ENCODE peak calls at places on chromosomes 6 and 20, in five cellular contexts. One of them, this sample, is unnamed.

GRCh38 chr6:168939041-168939440 is 314.6 kb downstream of the THBS2 start:
- DNase-seq in mammary epithelial cell: no peak
- DNase-seq in uterus: no peak
- DNase-seq in aorta: no peak
- DNase-seq in left ventricle myocardium inferior: no peak
- DNase-seq in this sample: no peak

GRCh38 chr6:12014027-12014872 is 2.1 kb downstream of the HIVEP1 start:
- DNase-seq in mammary epithelial cell: peak; percentile 80
- DNase-seq in uterus: no peak
- DNase-seq in aorta: no peak
- DNase-seq in left ventricle myocardium inferior: no peak
- DNase-seq in this sample: no peak

GRCh38 chr6:90149280-90149679 is 147.4 kb downstream of the BACH2 start:
- DNase-seq in mammary epithelial cell: peak; percentile 31
- DNase-seq in uterus: no peak
- DNase-seq in aorta: no peak
- DNase-seq in left ventricle myocardium inferior: no peak
- DNase-seq in this sample: no peak

GRCh38 chr6:73710470-73710869 is 14.5 kb downstream of the CD109 start:
- DNase-seq in mammary epithelial cell: peak; percentile 93
- DNase-seq in uterus: peak; percentile 54
- DNase-seq in aorta: no peak
- DNase-seq in left ventricle myocardium inferior: no peak
- DNase-seq in this sample: no peak

GRCh38 chr20:36210561-36210960 is 25.7 kb upstream of the AAR2 start:
- DNase-seq in mammary epithelial cell: no peak
- DNase-seq in uterus: no peak
- DNase-seq in aorta: no peak
- DNase-seq in left ventricle myocardium inferior: no peak
- DNase-seq in this sample: no peak

GRCh38 chr6:45454008-45454911 is 76.5 kb upstream of the SUPT3H start:
- DNase-seq in mammary epithelial cell: peak; percentile 19
- DNase-seq in uterus: no peak
- DNase-seq in aorta: no peak
- DNase-seq in left ventricle myocardium inferior: no peak
- DNase-seq in this sample: no peak

GRCh38 chr20:9974324-9974723 is 60.5 kb upstream of the ANKEF1 start:
- DNase-seq in mammary epithelial cell: no peak
- DNase-seq in uterus: no peak
- DNase-seq in aorta: no peak
- DNase-seq in left ventricle myocardium inferior: no peak
- DNase-seq in this sample: no peak

GRCh38 chr20:8756410-8756809 is 312.5 kb upstream of the PLCB4 start:
- DNase-seq in mammary epithelial cell: peak; percentile 23
- DNase-seq in uterus: no peak
- DNase-seq in aorta: no peak
- DNase-seq in left ventricle myocardium inferior: no peak
- DNase-seq in this sample: no peak

GRCh38 chr20:49344975-49345374 is 67.1 kb upstream of the ZNFX1 start:
- DNase-seq in mammary epithelial cell: peak; percentile 84
- DNase-seq in uterus: peak; percentile 89
- DNase-seq in aorta: peak; percentile 75
- DNase-seq in left ventricle myocardium inferior: peak; percentile 48
- DNase-seq in this sample: peak; percentile 67

GRCh38 chr6:134182528-134182927 is 130.1 kb upstream of the SLC2A12 start:
- DNase-seq in mammary epithelial cell: no peak
- DNase-seq in uterus: no peak
- DNase-seq in aorta: no peak
- DNase-seq in left ventricle myocardium inferior: no peak
- DNase-seq in this sample: no peak

GRCh38 chr20:5608448-5609161 is 141.6 kb upstream of the SHLD1 start:
- DNase-seq in mammary epithelial cell: peak; percentile 32
- DNase-seq in uterus: no peak
- DNase-seq in aorta: no peak
- DNase-seq in left ventricle myocardium inferior: no peak
- DNase-seq in this sample: no peak

GRCh38 chr6:83065511-83066192 is at the start of gene UBE3D:
- DNase-seq in mammary epithelial cell: peak; percentile 68
- DNase-seq in uterus: peak; percentile 87
- DNase-seq in aorta: peak; percentile 91
- DNase-seq in left ventricle myocardium inferior: peak; percentile 92
- DNase-seq in this sample: peak; percentile 95

GRCh38 chr6:48560408-48560807 is 449.4 kb upstream of the PTCHD4 start:
- DNase-seq in mammary epithelial cell: peak; percentile 62
- DNase-seq in uterus: no peak
- DNase-seq in aorta: no peak
- DNase-seq in left ventricle myocardium inferior: no peak
- DNase-seq in this sample: no peak

GRCh38 chr6:167797079-167797870 is 29.4 kb upstream of the AFDN start:
- DNase-seq in mammary epithelial cell: no peak
- DNase-seq in uterus: no peak
- DNase-seq in aorta: no peak
- DNase-seq in left ventricle myocardium inferior: no peak
- DNase-seq in this sample: no peak

GRCh38 chr6:114323784-114324183 is 19.0 kb downstream of the HS3ST5 start:
- DNase-seq in mammary epithelial cell: no peak
- DNase-seq in uterus: no peak
- DNase-seq in aorta: no peak
- DNase-seq in left ventricle myocardium inferior: no peak
- DNase-seq in this sample: no peak

GRCh38 chr6:11805259-11806053 is 26.9 kb upstream of the ADTRP start:
- DNase-seq in mammary epithelial cell: peak; percentile 87
- DNase-seq in uterus: no peak
- DNase-seq in aorta: no peak
- DNase-seq in left ventricle myocardium inferior: no peak
- DNase-seq in this sample: no peak

GRCh38 chr6:163925839-163926238 is 511.3 kb downstream of the QKI start:
- DNase-seq in mammary epithelial cell: no peak
- DNase-seq in uterus: no peak
- DNase-seq in aorta: no peak
- DNase-seq in left ventricle myocardium inferior: no peak
- DNase-seq in this sample: no peak

GRCh38 chr20:4041748-4042411 is 26.5 kb upstream of the RNF24 start:
- DNase-seq in mammary epithelial cell: peak; percentile 98
- DNase-seq in uterus: peak; percentile 54
- DNase-seq in aorta: peak; percentile 82
- DNase-seq in left ventricle myocardium inferior: peak; percentile 25
- DNase-seq in this sample: no peak

GRCh38 chr6:42402184-42402583 is 49.5 kb downstream of the TRERF1 start:
- DNase-seq in mammary epithelial cell: peak; percentile 19
- DNase-seq in uterus: no peak
- DNase-seq in aorta: no peak
- DNase-seq in left ventricle myocardium inferior: no peak
- DNase-seq in this sample: no peak

DNA sequence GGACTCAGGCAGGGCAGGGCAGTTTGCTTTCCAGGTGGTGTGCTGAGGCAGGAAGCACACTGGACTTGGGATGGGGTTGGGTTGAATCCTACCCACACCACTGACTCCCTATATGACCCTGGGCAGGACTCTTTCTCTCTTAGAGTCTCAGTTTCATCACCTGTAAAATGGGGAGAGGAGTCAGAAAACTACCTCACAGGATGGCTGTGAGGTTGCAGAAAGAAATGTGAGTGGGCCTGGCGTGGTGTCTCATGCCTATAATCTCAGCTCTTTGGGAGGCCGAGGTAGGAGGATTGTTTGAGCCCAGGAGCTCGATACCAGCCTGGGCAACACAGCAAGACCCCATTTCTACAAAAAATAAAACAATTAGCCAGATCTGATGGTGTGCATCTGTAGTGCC is 67.2 kb downstream of the CD40 start:
- DNase-seq in mammary epithelial cell: no peak
- DNase-seq in uterus: no peak
- DNase-seq in aorta: no peak
- DNase-seq in left ventricle myocardium inferior: no peak
- DNase-seq in this sample: no peak
- H3K4me3 ChIP-seq in mammary epithelial cell: no peak overlapping the region
- H3K4me3 ChIP-seq in uterus: no peak overlapping the region
- H3K4me3 ChIP-seq in aorta: no peak overlapping the region
- H3K4me3 ChIP-seq in left ventricle myocardium inferior: no peak overlapping the region
- H3K4me3 ChIP-seq in this sample: no peak overlapping the region

DNA sequence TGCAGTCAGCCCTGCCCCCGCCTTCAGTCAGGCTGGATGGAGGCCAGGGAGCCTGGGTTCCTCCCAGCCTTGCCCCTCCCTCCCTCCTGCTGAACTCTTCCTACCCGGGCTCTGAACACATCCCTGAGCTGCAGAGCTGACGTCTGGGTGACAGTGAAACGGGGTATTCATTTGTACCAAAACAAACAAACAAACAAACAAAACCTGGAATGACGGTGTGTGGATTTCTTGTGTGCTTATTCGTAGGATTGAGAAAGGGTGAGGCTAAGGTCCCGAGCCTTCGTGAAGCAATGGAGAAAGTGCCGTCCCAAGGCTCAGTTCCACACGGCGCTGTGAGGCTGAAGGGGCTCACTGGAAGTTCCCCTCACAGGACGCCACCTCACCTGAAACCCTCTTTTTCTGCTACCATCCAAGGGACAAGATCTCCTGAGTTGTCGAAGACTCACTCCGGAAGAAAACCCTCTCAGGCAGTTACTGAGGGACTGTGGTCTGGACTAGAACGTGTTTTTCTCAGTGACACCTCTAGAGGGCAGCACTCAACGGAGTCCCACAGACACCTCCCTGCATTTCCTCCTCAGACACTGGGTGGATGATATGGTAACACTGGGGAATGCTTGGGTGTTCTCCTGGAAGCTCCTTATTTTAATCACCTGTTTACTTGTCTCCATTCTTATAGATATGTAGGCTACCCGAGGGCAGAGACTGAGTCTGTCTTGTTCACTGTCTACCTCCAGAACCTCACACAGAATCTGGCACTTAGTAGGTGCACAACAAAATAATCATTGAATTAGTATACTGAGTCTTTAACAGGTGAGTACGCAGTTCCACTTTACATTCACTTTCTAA is 27.3 kb downstream of the GSTA3 start:
- DNase-seq in mammary epithelial cell: peak; percentile 70
- DNase-seq in uterus: peak; percentile 49
- DNase-seq in aorta: peak; percentile 65
- DNase-seq in left ventricle myocardium inferior: peak; percentile 29
- DNase-seq in this sample: peak; percentile 57
- H3K4me3 ChIP-seq in mammary epithelial cell: peak overlapping the region; percentile 49
- H3K4me3 ChIP-seq in uterus: peak overlapping the region; percentile 32
- H3K4me3 ChIP-seq in aorta: peak overlapping the region; percentile 43
- H3K4me3 ChIP-seq in left ventricle myocardium inferior: peak overlapping the region; percentile 69
- H3K4me3 ChIP-seq in this sample: peak overlapping the region; percentile 71

GRCh38 chr6:15331629-15332241 is 85.9 kb downstream of the JARID2 start:
- DNase-seq in mammary epithelial cell: no peak
- DNase-seq in uterus: no peak
- DNase-seq in aorta: no peak
- DNase-seq in left ventricle myocardium inferior: no peak
- DNase-seq in this sample: no peak

GRCh38 chr6:15329154-15329781 is 83.4 kb downstream of the JARID2 start:
- DNase-seq in mammary epithelial cell: peak; percentile 93
- DNase-seq in uterus: no peak
- DNase-seq in aorta: no peak
- DNase-seq in left ventricle myocardium inferior: no peak
- DNase-seq in this sample: no peak

GRCh38 chr6:15330174-15330934 is 84.5 kb downstream of the JARID2 start:
- DNase-seq in mammary epithelial cell: peak; percentile 63
- DNase-seq in uterus: no peak
- DNase-seq in aorta: no peak
- DNase-seq in left ventricle myocardium inferior: no peak
- DNase-seq in this sample: no peak

GRCh38 chr6:15332441-15332840 is 86.6 kb downstream of the JARID2 start:
- DNase-seq in mammary epithelial cell: no peak
- DNase-seq in uterus: no peak
- DNase-seq in aorta: no peak
- DNase-seq in left ventricle myocardium inferior: no peak
- DNase-seq in this sample: no peak

GRCh38 chr6:15331143-15331542 is 85.3 kb downstream of the JARID2 start:
- DNase-seq in mammary epithelial cell: peak; percentile 64
- DNase-seq in uterus: no peak
- DNase-seq in aorta: no peak
- DNase-seq in left ventricle myocardium inferior: no peak
- DNase-seq in this sample: no peak
- H3K4me3 ChIP-seq in mammary epithelial cell: no peak overlapping the region
- H3K4me3 ChIP-seq in uterus: no peak overlapping the region
- H3K4me3 ChIP-seq in aorta: no peak overlapping the region
- H3K4me3 ChIP-seq in left ventricle myocardium inferior: no peak overlapping the region
- H3K4me3 ChIP-seq in this sample: no peak overlapping the region

GRCh38 chr6:138545621-138545980 is 46.3 kb upstream of the NHSL1 start:
- DNase-seq in mammary epithelial cell: no peak
- DNase-seq in uterus: peak; percentile 18
- DNase-seq in aorta: peak; percentile 58
- DNase-seq in left ventricle myocardium inferior: peak; percentile 84
- DNase-seq in this sample: peak; percentile 68
- H3K4me3 ChIP-seq in mammary epithelial cell: no peak overlapping the region
- H3K4me3 ChIP-seq in uterus: no peak overlapping the region
- H3K4me3 ChIP-seq in aorta: no peak overlapping the region
- H3K4me3 ChIP-seq in left ventricle myocardium inferior: peak overlapping the region; percentile 65
- H3K4me3 ChIP-seq in this sample: peak overlapping the region; percentile 40

GRCh38 chr6:39203398-39203797 is 25.9 kb downstream of the KCNK5 start:
- DNase-seq in mammary epithelial cell: no peak
- DNase-seq in uterus: no peak
- DNase-seq in aorta: no peak
- DNase-seq in left ventricle myocardium inferior: no peak
- DNase-seq in this sample: no peak
- H3K4me3 ChIP-seq in mammary epithelial cell: no peak overlapping the region
- H3K4me3 ChIP-seq in uterus: no peak overlapping the region
- H3K4me3 ChIP-seq in aorta: no peak overlapping the region
- H3K4me3 ChIP-seq in left ventricle myocardium inferior: no peak overlapping the region
- H3K4me3 ChIP-seq in this sample: no peak overlapping the region

GRCh38 chr20:17874271-17875105 is 94.1 kb downstream of the SNX5 start:
- DNase-seq in mammary epithelial cell: no peak
- DNase-seq in uterus: no peak
- DNase-seq in aorta: no peak
- DNase-seq in left ventricle myocardium inferior: no peak
- DNase-seq in this sample: no peak

GRCh38 chr20:17875106-17875980 is 93.3 kb downstream of the SNX5 start:
- DNase-seq in mammary epithelial cell: no peak
- DNase-seq in uterus: peak; percentile 90
- DNase-seq in aorta: peak; percentile 85
- DNase-seq in left ventricle myocardium inferior: peak; percentile 45
- DNase-seq in this sample: peak; percentile 80

GRCh38 chr20:17878069-17878911 is 90.3 kb downstream of the SNX5 start:
- DNase-seq in mammary epithelial cell: no peak
- DNase-seq in uterus: no peak
- DNase-seq in aorta: no peak
- DNase-seq in left ventricle myocardium inferior: no peak
- DNase-seq in this sample: no peak

GRCh38 chr20:17873410-17874270 is 95.0 kb downstream of the SNX5 start:
- DNase-seq in mammary epithelial cell: no peak
- DNase-seq in uterus: peak; percentile 95
- DNase-seq in aorta: peak; percentile 94
- DNase-seq in left ventricle myocardium inferior: peak; percentile 86
- DNase-seq in this sample: peak; percentile 91

DNA sequence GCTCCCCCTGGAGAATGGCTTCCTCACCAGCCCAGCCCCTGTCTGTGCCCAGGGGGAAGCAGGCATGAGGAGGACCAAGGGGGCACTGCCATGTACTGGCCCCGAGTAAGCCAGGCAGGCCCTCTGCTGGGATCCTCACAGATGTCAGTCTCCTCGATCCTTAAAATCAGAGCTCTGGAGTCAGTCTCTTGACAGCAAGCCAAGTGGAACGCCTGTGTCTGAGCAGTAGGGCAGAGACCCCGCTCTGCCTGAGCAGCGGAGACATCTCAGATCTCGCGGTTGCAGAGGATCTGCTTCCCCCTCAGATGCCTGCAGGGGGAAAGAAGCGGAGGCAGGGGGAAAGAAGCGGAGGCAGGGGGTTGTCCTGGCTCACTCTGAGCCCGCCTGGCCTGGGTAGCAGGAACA is 92.6 kb downstream of the SNX5 start:
- DNase-seq in mammary epithelial cell: no peak
- DNase-seq in uterus: no peak
- DNase-seq in aorta: no peak
- DNase-seq in left ventricle myocardium inferior: no peak
- DNase-seq in this sample: no peak
- H3K4me3 ChIP-seq in mammary epithelial cell: no peak overlapping the region
- H3K4me3 ChIP-seq in uterus: no peak overlapping the region
- H3K4me3 ChIP-seq in aorta: no peak overlapping the region
- H3K4me3 ChIP-seq in left ventricle myocardium inferior: no peak overlapping the region
- H3K4me3 ChIP-seq in this sample: no peak overlapping the region